ENCODE peak calls at places on chromosomes 2 and 18, in ten cellular contexts. V is AG04449, G is suprapubic skin, H is right lobe of liver, A is AG09309, N is type B pancreatic cell, K is lower leg skin, X is astrocyte, R is fibroblast of pulmonary artery, I is Panc1. Q is an unnamed sample.

GRCh38 chr2:96239745-96240264 is 26.0 kb downstream of the TMEM127 start:
- DNase-seq in V (no peak), G (no peak), H (no peak), A (no peak), N (no peak), K (no peak), X (no peak), R (no peak), I (no peak), Q (no peak)

GRCh38 chr2:74768401-74768914 is 65.5 kb upstream of the HK2 start:
- DNase-seq in V (peak), G (no peak), H (no peak), A (peak), N (no peak), K (no peak), X (peak), R (peak), I (no peak), Q (no peak)

GRCh38 chr2:64402876-64403275 is 51.1 kb upstream of the LGALSL start:
- DNase-seq in V (no peak), G (no peak), H (no peak), A (no peak), N (no peak), K (no peak), X (no peak), R (peak), I (no peak), Q (no peak)

GRCh38 chr18:49898421-49898820 is 85.1 kb upstream of the ACAA2 start:
- DNase-seq in V (peak), G (no peak), H (no peak), A (peak), N (no peak), K (no peak), X (peak), R (peak), I (no peak), Q (no peak)

GRCh38 chr2:68465081-68465916 is 1.8 kb downstream of the FBXO48 start:
- DNase-seq in V (no peak), G (no peak), H (no peak), A (no peak), N (no peak), K (no peak), X (no peak), R (no peak), I (no peak), Q (no peak)

GRCh38 chr2:71812736-71813135 is 334.9 kb downstream of the CYP26B1 start:
- DNase-seq in V (no peak), G (no peak), H (no peak), A (no peak), N (no peak), K (no peak), X (no peak), R (no peak), I (no peak), Q (no peak)

GRCh38 chr2:43898958-43899346 is 60.2 kb downstream of the ABCG8 start:
- DNase-seq in V (no peak), G (no peak), H (no peak), A (no peak), N (no peak), K (no peak), X (no peak), R (no peak), I (no peak), Q (no peak)

GRCh38 chr18:65235966-65236634 is 514.7 kb upstream of the CDH7 start:
- DNase-seq in V (no peak), G (no peak), H (no peak), A (no peak), N (no peak), K (no peak), X (no peak), R (no peak), I (no peak), Q (no peak)

GRCh38 chr2:88187038-88187676 is 17.0 kb downstream of the THNSL2 start:
- DNase-seq in V (no peak), G (no peak), H (peak), A (no peak), N (no peak), K (no peak), X (no peak), R (peak), I (peak), Q (no peak)

GRCh38 chr2:88190808-88191721 is 20.9 kb downstream of the THNSL2 start:
- DNase-seq in V (no peak), G (no peak), H (no peak), A (no peak), N (no peak), K (no peak), X (peak), R (peak), I (no peak), Q (no peak)

GRCh38 chr2:88188741-88189140 is 18.6 kb downstream of the THNSL2 start:
- DNase-seq in V (no peak), G (no peak), H (no peak), A (no peak), N (no peak), K (no peak), X (peak), R (peak), I (no peak), Q (no peak)

GRCh38 chr2:88185480-88185879 is 15.3 kb downstream of the THNSL2 start:
- DNase-seq in V (no peak), G (no peak), H (no peak), A (no peak), N (no peak), K (no peak), X (no peak), R (no peak), I (no peak), Q (no peak)

GRCh38 chr2:88187927-88188326 is 17.8 kb downstream of the THNSL2 start:
- DNase-seq in V (no peak), G (no peak), H (no peak), A (no peak), N (no peak), K (no peak), X (no peak), R (no peak), I (no peak), Q (no peak)
- TF ChIP-seq CTCF in V (no peak), G (no peak), H (no peak), A (no peak), N (peak), K (no peak), X (no peak), R (no peak), I (peak), Q (no peak)

DNA sequence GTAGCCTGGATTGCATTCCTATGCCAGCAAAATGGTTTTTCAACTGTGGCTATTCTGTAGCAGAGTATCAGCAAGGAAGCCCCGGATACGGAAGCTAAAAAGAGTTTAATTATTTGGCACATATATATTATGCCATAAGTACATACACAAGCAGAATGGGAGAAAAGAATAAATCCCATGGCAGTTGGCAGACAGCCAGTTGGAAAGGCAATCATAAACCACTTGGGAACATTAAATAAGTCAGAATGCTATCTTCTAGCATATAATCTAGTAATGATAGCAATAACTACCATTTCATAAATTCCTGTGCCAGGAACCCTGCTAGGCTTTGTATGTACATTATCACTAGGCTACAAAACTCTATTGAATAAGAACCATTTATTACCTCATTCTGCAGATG is 26.0 kb downstream of the GALNT5 start:
- DNase-seq in V (no peak), G (no peak), H (no peak), A (no peak), N (no peak), K (no peak), X (no peak), R (no peak), I (no peak), Q (no peak)
- TF ChIP-seq CTCF in V (no peak), G (no peak), H (no peak), A (no peak), N (no peak), K (no peak), X (no peak), R (no peak), I (no peak), Q (no peak)

GRCh38 chr18:60092073-60092472 is 192.3 kb downstream of the PMAIP1 start:
- DNase-seq in V (no peak), G (no peak), H (no peak), A (peak), N (no peak), K (no peak), X (no peak), R (no peak), I (no peak), Q (no peak)

DNA sequence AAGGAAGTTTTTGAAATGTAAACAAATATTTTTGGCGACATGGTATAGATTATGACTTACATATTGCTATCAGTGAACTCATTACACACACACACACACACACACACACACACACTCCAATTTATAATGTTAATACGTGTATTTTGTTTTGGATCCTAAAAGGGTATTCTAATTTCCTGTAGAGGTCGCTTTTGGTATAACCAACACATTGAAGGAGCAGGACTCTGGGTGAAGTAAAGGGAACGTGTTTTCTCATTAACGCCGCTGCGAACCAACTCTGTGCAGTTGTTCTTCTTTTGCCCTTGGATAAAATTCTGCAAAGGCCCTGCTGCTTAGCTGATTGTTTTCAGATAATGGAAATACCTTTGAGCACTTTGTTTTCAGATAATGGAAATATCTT is 190.4 kb downstream of the PMAIP1 start:
- DNase-seq in V (no peak), G (no peak), H (no peak), A (no peak), N (no peak), K (no peak), X (no peak), R (peak), I (no peak), Q (no peak)
- TF ChIP-seq CTCF in V (no peak), G (no peak), H (no peak), A (no peak), N (no peak), K (no peak), X (no peak), R (peak), I (no peak), Q (no peak)

DNA sequence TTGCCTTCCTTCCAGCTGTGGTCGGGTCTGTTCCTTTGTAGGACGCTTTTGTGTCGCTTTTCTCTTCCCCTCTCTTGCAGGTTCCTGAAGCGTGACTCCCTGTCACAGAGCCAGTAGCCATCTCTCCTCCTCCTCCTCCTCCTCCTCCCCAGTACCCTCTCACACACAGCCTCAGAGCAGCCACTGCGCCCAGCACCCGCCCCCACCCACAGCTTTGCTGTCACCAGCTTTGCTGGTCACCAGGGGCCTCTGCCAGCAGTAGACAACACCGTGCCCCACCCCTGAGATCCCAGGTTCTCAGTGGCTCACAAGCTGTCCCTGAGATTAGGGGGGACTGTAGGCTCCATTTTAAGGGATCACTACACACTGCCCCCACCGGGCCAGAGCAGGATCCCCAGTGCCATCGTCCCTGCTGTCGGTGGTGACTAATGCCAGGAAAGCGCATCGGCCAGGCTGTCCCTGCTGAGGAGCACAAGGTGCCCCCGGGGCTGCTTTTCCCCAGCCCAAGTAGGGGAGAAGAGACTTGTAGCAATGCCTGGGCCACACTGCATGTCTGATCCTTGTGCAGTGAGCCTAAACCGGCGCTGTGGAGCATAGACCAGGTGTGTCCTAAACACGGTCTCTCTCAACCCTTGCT is 242.3 kb downstream of the ATAD2B start:
- DNase-seq in V (no peak), G (no peak), H (no peak), A (no peak), N (no peak), K (no peak), X (no peak), R (no peak), I (no peak), Q (no peak)
- TF ChIP-seq CTCF in V (no peak), G (no peak), H (no peak), A (no peak), N (no peak), K (no peak), X (no peak), R (no peak), I (no peak), Q (no peak)

GRCh38 chr18:31566576-31567306 is 24.9 kb upstream of the TTR start:
- DNase-seq in V (no peak), G (no peak), H (no peak), A (no peak), N (no peak), K (no peak), X (no peak), R (no peak), I (no peak), Q (no peak)
- TF ChIP-seq CTCF in V (no peak), G (no peak), H (no peak), A (no peak), N (no peak), K (no peak), X (no peak), R (no peak), I (no peak), Q (no peak)

DNA sequence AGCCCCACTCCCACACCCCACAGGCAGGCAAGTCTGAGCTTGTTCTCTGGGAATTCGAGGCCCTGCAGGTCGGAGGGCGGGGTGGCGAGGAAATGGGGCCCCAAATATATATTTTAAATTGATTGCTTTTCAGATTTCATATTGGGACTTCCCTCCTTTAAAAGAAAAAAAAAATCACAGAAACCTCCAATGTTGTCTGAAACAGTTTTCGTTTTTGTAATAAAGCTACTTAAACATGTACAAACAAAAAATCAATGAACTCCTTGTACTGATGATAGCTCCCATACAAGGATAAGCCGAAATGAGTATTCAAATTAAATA is 21.5 kb downstream of the THNSL2 start:
- DNase-seq in V (no peak), G (no peak), H (no peak), A (no peak), N (no peak), K (no peak), X (no peak), R (no peak), I (no peak), Q (no peak)
- TF ChIP-seq CTCF in V (no peak), G (no peak), H (no peak), A (no peak), N (peak), K (no peak), X (no peak), R (no peak), I (peak), Q (no peak)

GRCh38 chr2:224038049-224038829 is 847 bp downstream of the SERPINE2 start:
- DNase-seq in V (no peak), G (no peak), H (peak), A (no peak), N (peak), K (no peak), X (peak), R (peak), I (no peak), Q (no peak)
- TF ChIP-seq CTCF in V (no peak), G (no peak), H (no peak), A (no peak), N (no peak), K (no peak), X (no peak), R (no peak), I (no peak), Q (no peak)

GRCh38 chr2:54871457-54872103 is 148.1 kb downstream of the EML6 start:
- DNase-seq in V (no peak), G (no peak), H (no peak), A (peak), N (no peak), K (no peak), X (no peak), R (no peak), I (no peak), Q (no peak)
- TF ChIP-seq CTCF in V (no peak), G (no peak), H (no peak), A (no peak), N (no peak), K (no peak), X (no peak), R (no peak), I (no peak), Q (no peak)

DNA sequence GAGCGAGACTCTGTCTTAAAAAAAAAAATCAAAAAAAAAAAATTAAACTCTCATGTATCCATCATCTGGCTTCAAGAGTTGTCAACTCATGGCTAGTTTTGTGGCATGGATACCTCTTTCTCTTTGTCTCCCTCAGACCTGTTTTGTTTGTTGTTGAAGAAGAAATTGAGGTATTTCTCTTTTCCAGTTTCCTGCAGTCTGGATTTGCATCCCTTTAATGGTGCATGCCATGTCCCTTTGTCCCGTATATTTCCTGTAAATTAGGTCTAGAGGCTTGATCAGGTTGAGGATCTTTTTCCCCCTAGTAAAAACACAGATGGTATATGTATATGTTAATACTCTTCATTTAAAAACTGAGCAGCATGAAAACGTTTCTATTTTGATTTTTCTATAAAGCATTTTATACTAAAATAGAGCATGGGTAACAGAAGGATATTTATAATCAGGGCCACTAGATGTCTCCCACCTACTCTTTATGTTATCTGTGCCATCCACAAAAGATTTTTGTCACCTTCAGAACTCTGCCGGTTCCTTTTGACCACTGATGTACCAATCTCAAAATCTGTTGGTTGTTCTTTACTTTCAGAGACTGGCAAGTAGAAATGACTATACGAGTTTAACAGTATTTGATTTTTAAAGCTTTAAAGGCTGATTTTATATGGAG is 80.1 kb downstream of the GALNT1 start:
- DNase-seq in V (no peak), G (no peak), H (no peak), A (no peak), N (no peak), K (no peak), X (no peak), R (peak), I (no peak), Q (no peak)
- TF ChIP-seq CTCF in V (no peak), G (no peak), H (no peak), A (no peak), N (peak), K (no peak), X (no peak), R (no peak), I (no peak), Q (no peak)

GRCh38 chr2:187299122-187299906 is 148.7 kb downstream of the CALCRL start:
- DNase-seq in V (no peak), G (no peak), H (no peak), A (no peak), N (no peak), K (no peak), X (no peak), R (peak), I (no peak), Q (no peak)
- TF ChIP-seq CTCF in V (no peak), G (no peak), H (no peak), A (peak), N (peak), K (no peak), X (peak), R (peak), I (peak), Q (no peak)

Q was measured in ascending aorta.